ENCODE peak calls at places on chromosomes 3 and 15, in eight cellular contexts. J, E, Z, Q, O, K, N and R are unnamed samples.

GRCh38 chr3:186073641-186074040 is 35.2 kb downstream of the ETV5 start:
- DNase-seq in J (no peak), E (no peak), Z (no peak), Q (no peak), O (no peak), K (no peak), N (no peak), R (no peak)

GRCh38 chr3:159877924-159878323 is 110.7 kb upstream of the IL12A start:
- DNase-seq in J (peak), E (no peak), Z (no peak), Q (no peak), O (no peak), K (no peak), N (no peak), R (no peak)

GRCh38 chr15:66631616-66632263 is 65.9 kb upstream of the LCTL start:
- DNase-seq in J (no peak), E (no peak), Z (no peak), Q (no peak), O (no peak), K (no peak), N (no peak), R (no peak)

GRCh38 chr3:193982258-193982659 is 153.7 kb upstream of the HES1 start:
- DNase-seq in J (peak), E (no peak), Z (no peak), Q (no peak), O (peak), K (peak), N (no peak), R (no peak)

GRCh38 chr3:31959951-31960792 is 20.9 kb downstream of the OSBPL10 start:
- DNase-seq in J (no peak), E (no peak), Z (peak), Q (no peak), O (no peak), K (no peak), N (no peak), R (no peak)

GRCh38 chr15:82835391-82835917 is 26.0 kb downstream of the WHAMM start:
- DNase-seq in J (no peak), E (no peak), Z (no peak), Q (no peak), O (no peak), K (no peak), N (no peak), R (no peak)

GRCh38 chr3:31483776-31484175 is 48.9 kb upstream of the STT3B start:
- DNase-seq in J (no peak), E (no peak), Z (no peak), Q (no peak), O (no peak), K (no peak), N (no peak), R (no peak)

GRCh38 chr3:54538346-54538745 is 389.5 kb downstream of the LRTM1 start:
- DNase-seq in J (no peak), E (no peak), Z (peak), Q (no peak), O (no peak), K (no peak), N (no peak), R (no peak)

GRCh38 chr3:184952671-184953070 is 140.7 kb downstream of the VPS8 start:
- DNase-seq in J (no peak), E (no peak), Z (no peak), Q (no peak), O (no peak), K (no peak), N (no peak), R (no peak)

GRCh38 chr15:94327356-94327936 is 96.1 kb downstream of the MCTP2 start:
- DNase-seq in J (peak), E (no peak), Z (no peak), Q (peak), O (no peak), K (no peak), N (no peak), R (no peak)

GRCh38 chr3:129732200-129732876 is 125.9 kb upstream of the PLXND1 start:
- DNase-seq in J (peak), E (no peak), Z (no peak), Q (no peak), O (no peak), K (no peak), N (no peak), R (no peak)

GRCh38 chr15:68199340-68199739 is 5.8 kb downstream of the CALML4 start:
- DNase-seq in J (no peak), E (no peak), Z (no peak), Q (no peak), O (no peak), K (no peak), N (no peak), R (no peak)

GRCh38 chr3:99250272-99250671 is 348.8 kb upstream of the DCBLD2 start:
- DNase-seq in J (peak), E (no peak), Z (no peak), Q (no peak), O (peak), K (no peak), N (no peak), R (no peak)

GRCh38 chr3:46127503-46127902 is 80.6 kb downstream of the CCR1 start:
- DNase-seq in J (peak), E (no peak), Z (no peak), Q (no peak), O (no peak), K (no peak), N (no peak), R (no peak)